ENCODE peak calls at places on chromosomes 11 and 22, in seven cellular contexts. One of them, this sample, is unnamed.

GRCh38 chr11:129643031-129643721 is 172.5 kb upstream of the TMEM45B start:
- DNase-seq in IMR-90: peak
- DNase-seq in endothelial cell of umbilical vein: no peak
- DNase-seq in GM12878: no peak
- DNase-seq in HCT116: no peak
- DNase-seq in fibroblast of lung: peak
- DNase-seq in colonic mucosa: no peak
- DNase-seq in this sample: peak

GRCh38 chr11:9002920-9003572 is 755 bp downstream of the NRIP3 start:
- DNase-seq in IMR-90: no peak
- DNase-seq in endothelial cell of umbilical vein: no peak
- DNase-seq in GM12878: no peak
- DNase-seq in HCT116: no peak
- DNase-seq in fibroblast of lung: no peak
- DNase-seq in colonic mucosa: no peak
- DNase-seq in this sample: no peak

GRCh38 chr22:29190915-29191314 is 14.8 kb upstream of the EMID1 start:
- DNase-seq in IMR-90: no peak
- DNase-seq in endothelial cell of umbilical vein: no peak
- DNase-seq in GM12878: no peak
- DNase-seq in HCT116: no peak
- DNase-seq in fibroblast of lung: no peak
- DNase-seq in colonic mucosa: no peak
- DNase-seq in this sample: no peak

GRCh38 chr11:78061921-78062311 is 1.7 kb upstream of the THRSP start:
- DNase-seq in IMR-90: no peak
- DNase-seq in endothelial cell of umbilical vein: no peak
- DNase-seq in GM12878: no peak
- DNase-seq in HCT116: no peak
- DNase-seq in fibroblast of lung: no peak
- DNase-seq in colonic mucosa: no peak
- DNase-seq in this sample: no peak

GRCh38 chr11:133176748-133177147 is 355.6 kb downstream of the OPCML start:
- DNase-seq in IMR-90: no peak
- DNase-seq in endothelial cell of umbilical vein: no peak
- DNase-seq in GM12878: no peak
- DNase-seq in HCT116: no peak
- DNase-seq in fibroblast of lung: no peak
- DNase-seq in colonic mucosa: no peak
- DNase-seq in this sample: no peak

GRCh38 chr11:41920374-41920773 is 460.9 kb upstream of the LRRC4C start:
- DNase-seq in IMR-90: no peak
- DNase-seq in endothelial cell of umbilical vein: no peak
- DNase-seq in GM12878: no peak
- DNase-seq in HCT116: no peak
- DNase-seq in fibroblast of lung: no peak
- DNase-seq in colonic mucosa: no peak
- DNase-seq in this sample: no peak

GRCh38 chr22:46561435-46561905 is 24.1 kb upstream of the CELSR1 start:
- DNase-seq in IMR-90: peak
- DNase-seq in endothelial cell of umbilical vein: no peak
- DNase-seq in GM12878: peak
- DNase-seq in HCT116: peak
- DNase-seq in fibroblast of lung: no peak
- DNase-seq in colonic mucosa: no peak
- DNase-seq in this sample: no peak

GRCh38 chr22:39325392-39325932 is 6.0 kb upstream of the RPL3 start:
- DNase-seq in IMR-90: no peak
- DNase-seq in endothelial cell of umbilical vein: no peak
- DNase-seq in GM12878: no peak
- DNase-seq in HCT116: no peak
- DNase-seq in fibroblast of lung: peak
- DNase-seq in colonic mucosa: no peak
- DNase-seq in this sample: no peak

GRCh38 chr22:48561676-48562075 is 1266.0 kb downstream of the BRD1 start:
- DNase-seq in IMR-90: no peak
- DNase-seq in endothelial cell of umbilical vein: no peak
- DNase-seq in GM12878: no peak
- DNase-seq in HCT116: no peak
- DNase-seq in fibroblast of lung: no peak
- DNase-seq in colonic mucosa: no peak
- DNase-seq in this sample: no peak

GRCh38 chr22:20569059-20570058 is 61.9 kb downstream of the MED15 start:
- DNase-seq in IMR-90: peak
- DNase-seq in endothelial cell of umbilical vein: no peak
- DNase-seq in GM12878: peak
- DNase-seq in HCT116: peak
- DNase-seq in fibroblast of lung: peak
- DNase-seq in colonic mucosa: no peak
- DNase-seq in this sample: peak

GRCh38 chr11:84396521-84396920 is 1110.4 kb upstream of the CCDC90B start:
- DNase-seq in IMR-90: no peak
- DNase-seq in endothelial cell of umbilical vein: no peak
- DNase-seq in GM12878: no peak
- DNase-seq in HCT116: no peak
- DNase-seq in fibroblast of lung: no peak
- DNase-seq in colonic mucosa: no peak
- DNase-seq in this sample: peak

GRCh38 chr22:32644252-32645100 is 157.0 kb upstream of the TIMP3 start:
- DNase-seq in IMR-90: peak
- DNase-seq in endothelial cell of umbilical vein: no peak
- DNase-seq in GM12878: no peak
- DNase-seq in HCT116: no peak
- DNase-seq in fibroblast of lung: peak
- DNase-seq in colonic mucosa: peak
- DNase-seq in this sample: peak

GRCh38 chr11:110777765-110778164 is 65.5 kb upstream of the ARHGAP20 start:
- DNase-seq in IMR-90: peak
- DNase-seq in endothelial cell of umbilical vein: peak
- DNase-seq in GM12878: peak
- DNase-seq in HCT116: no peak
- DNase-seq in fibroblast of lung: peak
- DNase-seq in colonic mucosa: peak
- DNase-seq in this sample: peak

GRCh38 chr11:103633037-103633788 is 403.2 kb upstream of the DDI1 start:
- DNase-seq in IMR-90: peak
- DNase-seq in endothelial cell of umbilical vein: peak
- DNase-seq in GM12878: no peak
- DNase-seq in HCT116: no peak
- DNase-seq in fibroblast of lung: peak
- DNase-seq in colonic mucosa: no peak
- DNase-seq in this sample: peak

GRCh38 chr22:40423882-40424640 is 53.7 kb downstream of the SGSM3 start:
- DNase-seq in IMR-90: no peak
- DNase-seq in endothelial cell of umbilical vein: no peak
- DNase-seq in GM12878: no peak
- DNase-seq in HCT116: no peak
- DNase-seq in fibroblast of lung: no peak
- DNase-seq in colonic mucosa: no peak
- DNase-seq in this sample: no peak

GRCh38 chr11:103085758-103086365 is 6.1 kb downstream of the DCUN1D5 start:
- DNase-seq in IMR-90: peak
- DNase-seq in endothelial cell of umbilical vein: peak
- DNase-seq in GM12878: no peak
- DNase-seq in HCT116: no peak
- DNase-seq in fibroblast of lung: no peak
- DNase-seq in colonic mucosa: no peak
- DNase-seq in this sample: peak

GRCh38 chr11:46560300-46561025 is 33.4 kb downstream of the AMBRA1 start:
- DNase-seq in IMR-90: peak
- DNase-seq in endothelial cell of umbilical vein: peak
- DNase-seq in GM12878: peak
- DNase-seq in HCT116: no peak
- DNase-seq in fibroblast of lung: peak
- DNase-seq in colonic mucosa: peak
- DNase-seq in this sample: no peak

DNA sequence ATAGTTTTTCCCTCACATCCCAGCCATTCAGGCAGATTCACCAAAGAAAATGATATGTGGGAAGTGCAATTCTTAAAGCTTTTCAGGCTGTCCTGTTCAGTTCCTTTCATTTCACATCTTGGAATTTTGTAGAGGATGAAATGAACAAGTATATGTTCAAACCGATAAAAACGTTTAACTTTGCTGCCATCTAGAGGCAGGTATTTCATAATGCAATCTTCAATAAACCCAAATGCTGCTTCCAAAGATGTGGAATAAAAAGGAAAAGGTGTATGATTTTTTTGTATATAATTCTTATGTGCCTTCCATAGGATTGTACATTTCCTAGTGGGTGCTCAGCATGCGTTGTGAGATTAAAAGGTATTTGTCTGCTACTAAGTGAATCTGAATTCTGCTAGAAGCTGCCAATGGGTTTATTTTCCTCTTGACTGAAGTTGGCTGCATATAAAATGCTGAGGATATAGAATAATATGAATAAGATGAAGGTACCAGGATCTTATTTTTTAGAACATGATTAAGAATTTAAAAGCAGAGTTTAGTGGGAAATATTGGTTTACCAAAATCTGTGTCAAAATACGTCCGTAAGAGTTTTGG is 199.3 kb downstream of the PGR start:
- DNase-seq in IMR-90: peak
- DNase-seq in endothelial cell of umbilical vein: peak
- DNase-seq in GM12878: no peak
- DNase-seq in HCT116: peak
- DNase-seq in fibroblast of lung: peak
- DNase-seq in colonic mucosa: no peak
- DNase-seq in this sample: peak
- H3K9ac ChIP-seq in IMR-90: peak
- H3K9ac ChIP-seq in endothelial cell of umbilical vein: no peak
- H3K9ac ChIP-seq in GM12878: no peak
- H3K9ac ChIP-seq in HCT116: no peak
- H3K9ac ChIP-seq in fibroblast of lung: no peak
- H3K9ac ChIP-seq in colonic mucosa: no peak
- H3K9ac ChIP-seq in this sample: peak

GRCh38 chr11:2090172-2091111 is 48.7 kb downstream of the IGF2 start:
- DNase-seq in IMR-90: no peak
- DNase-seq in endothelial cell of umbilical vein: no peak
- DNase-seq in GM12878: no peak
- DNase-seq in HCT116: no peak
- DNase-seq in fibroblast of lung: no peak
- DNase-seq in colonic mucosa: no peak
- DNase-seq in this sample: no peak

GRCh38 chr11:2089536-2090165 is 49.5 kb downstream of the IGF2 start:
- DNase-seq in IMR-90: peak
- DNase-seq in endothelial cell of umbilical vein: peak
- DNase-seq in GM12878: no peak
- DNase-seq in HCT116: peak
- DNase-seq in fibroblast of lung: peak
- DNase-seq in colonic mucosa: no peak
- DNase-seq in this sample: no peak

GRCh38 chr11:2091112-2091746 is 48.0 kb downstream of the IGF2 start:
- DNase-seq in IMR-90: no peak
- DNase-seq in endothelial cell of umbilical vein: no peak
- DNase-seq in GM12878: no peak
- DNase-seq in HCT116: no peak
- DNase-seq in fibroblast of lung: no peak
- DNase-seq in colonic mucosa: no peak
- DNase-seq in this sample: no peak

GRCh38 chr11:2088284-2088683 is 50.9 kb downstream of the IGF2 start:
- DNase-seq in IMR-90: no peak
- DNase-seq in endothelial cell of umbilical vein: no peak
- DNase-seq in GM12878: no peak
- DNase-seq in HCT116: no peak
- DNase-seq in fibroblast of lung: no peak
- DNase-seq in colonic mucosa: no peak
- DNase-seq in this sample: no peak

DNA sequence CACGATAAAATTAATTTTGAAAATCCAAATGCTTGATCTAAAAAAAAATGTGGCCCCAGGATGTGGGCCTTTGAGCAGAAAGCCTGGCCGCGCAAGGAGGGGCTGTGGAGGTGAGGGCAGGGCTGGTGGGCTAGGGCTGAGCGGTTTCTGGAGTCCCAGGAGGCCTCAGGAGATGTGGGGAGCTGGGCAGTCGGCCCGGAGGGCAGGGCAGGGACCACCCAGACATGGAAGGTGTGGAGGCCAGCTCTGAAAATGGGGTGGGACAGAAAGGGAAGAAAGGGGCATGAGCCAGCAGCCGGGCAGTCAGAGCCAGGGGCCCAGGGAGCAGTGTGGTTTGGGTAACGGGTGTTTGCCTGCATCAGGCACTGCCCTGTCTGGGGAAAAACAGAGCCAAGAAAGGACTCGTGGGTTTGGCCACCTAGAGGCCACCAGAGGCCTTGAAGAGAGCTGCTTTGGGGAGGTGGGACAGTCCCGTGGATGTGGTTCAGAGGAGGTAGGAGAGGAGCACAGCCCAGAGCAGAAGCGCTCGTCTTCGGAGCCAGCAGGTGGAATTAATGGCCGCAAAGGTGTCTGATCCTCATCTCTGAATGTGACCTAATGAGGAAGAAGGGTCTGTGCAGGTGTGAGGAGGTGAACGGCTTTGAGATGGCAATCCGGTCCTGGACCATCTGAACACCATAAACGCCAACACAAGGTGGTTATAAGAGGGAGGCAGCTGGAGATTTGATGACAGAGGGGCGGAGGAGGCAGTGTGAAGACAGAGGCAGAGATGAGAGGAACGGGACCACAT is 50.2 kb downstream of the IGF2 start:
- DNase-seq in IMR-90: no peak
- DNase-seq in endothelial cell of umbilical vein: no peak
- DNase-seq in GM12878: no peak
- DNase-seq in HCT116: no peak
- DNase-seq in fibroblast of lung: no peak
- DNase-seq in colonic mucosa: no peak
- DNase-seq in this sample: no peak
- TF ChIP-seq CTCF in IMR-90: no peak
- TF ChIP-seq CTCF in endothelial cell of umbilical vein: peak
- TF ChIP-seq CTCF in GM12878: peak
- TF ChIP-seq CTCF in HCT116: peak
- TF ChIP-seq CTCF in fibroblast of lung: no peak
- TF ChIP-seq CTCF in colonic mucosa: no peak
- TF ChIP-seq CTCF in this sample: no peak

GRCh38 chr22:45320326-45320976 is 10.7 kb downstream of the FAM118A start:
- DNase-seq in IMR-90: peak
- DNase-seq in endothelial cell of umbilical vein: no peak
- DNase-seq in GM12878: no peak
- DNase-seq in HCT116: no peak
- DNase-seq in fibroblast of lung: peak
- DNase-seq in colonic mucosa: no peak
- DNase-seq in this sample: no peak
- H3K9ac ChIP-seq in IMR-90: no peak
- H3K9ac ChIP-seq in endothelial cell of umbilical vein: no peak
- H3K9ac ChIP-seq in GM12878: no peak
- H3K9ac ChIP-seq in HCT116: no peak
- H3K9ac ChIP-seq in fibroblast of lung: no peak
- H3K9ac ChIP-seq in colonic mucosa: no peak
- H3K9ac ChIP-seq in this sample: no peak

GRCh38 chr11:123006860-123007542 is 25.4 kb upstream of the BSX start:
- DNase-seq in IMR-90: no peak
- DNase-seq in endothelial cell of umbilical vein: no peak
- DNase-seq in GM12878: no peak
- DNase-seq in HCT116: no peak
- DNase-seq in fibroblast of lung: no peak
- DNase-seq in colonic mucosa: no peak
- DNase-seq in this sample: no peak
- TF ChIP-seq CTCF in IMR-90: no peak
- TF ChIP-seq CTCF in endothelial cell of umbilical vein: no peak
- TF ChIP-seq CTCF in GM12878: no peak
- TF ChIP-seq CTCF in HCT116: no peak
- TF ChIP-seq CTCF in fibroblast of lung: no peak
- TF ChIP-seq CTCF in colonic mucosa: no peak
- TF ChIP-seq CTCF in this sample: no peak

GRCh38 chr11:3022982-3023381 is 30.9 kb upstream of the NAP1L4 start:
- DNase-seq in IMR-90: peak
- DNase-seq in endothelial cell of umbilical vein: no peak
- DNase-seq in GM12878: no peak
- DNase-seq in HCT116: no peak
- DNase-seq in fibroblast of lung: peak
- DNase-seq in colonic mucosa: no peak
- DNase-seq in this sample: peak
- H3K9ac ChIP-seq in IMR-90: no peak
- H3K9ac ChIP-seq in endothelial cell of umbilical vein: no peak
- H3K9ac ChIP-seq in GM12878: no peak
- H3K9ac ChIP-seq in HCT116: no peak
- H3K9ac ChIP-seq in fibroblast of lung: no peak
- H3K9ac ChIP-seq in colonic mucosa: no peak
- H3K9ac ChIP-seq in this sample: peak